ENCODE peak calls at places on chromosomes 2 and 18, in seven cellular contexts. One of them, this sample, is unnamed.

GRCh38 chr2:32960647-32961403 is 14.1 kb downstream of the LTBP1 start:
- DNase-seq in heart left ventricle: no peak
- DNase-seq in brain microvascular endothelial cell: no peak
- DNase-seq in choroid plexus epithelial cell: no peak
- DNase-seq in HFFc6: no peak
- DNase-seq in A549: no peak
- DNase-seq in WTC11: no peak
- DNase-seq in this sample: no peak

GRCh38 chr18:23453657-23454011 is 547 bp downstream of the RIOK3 start:
- DNase-seq in HFFc6: peak; percentile 51
- DNase-seq in choroid plexus epithelial cell: peak; percentile 62
- DNase-seq in WTC11: no peak
- DNase-seq in A549: no peak
- DNase-seq in heart left ventricle: no peak
- DNase-seq in brain microvascular endothelial cell: peak; percentile 45
- DNase-seq in this sample: peak; percentile 12

GRCh38 chr2:135212757-135213156 is 160.7 kb downstream of the RAB3GAP1 start:
- DNase-seq in A549: no peak
- DNase-seq in choroid plexus epithelial cell: no peak
- DNase-seq in WTC11: no peak
- DNase-seq in heart left ventricle: no peak
- DNase-seq in HFFc6: no peak
- DNase-seq in brain microvascular endothelial cell: no peak
- DNase-seq in this sample: peak; percentile 11

GRCh38 chr2:195899226-195899625 is 169.4 kb downstream of the DNAH7 start:
- DNase-seq in A549: no peak
- DNase-seq in brain microvascular endothelial cell: peak; percentile 7
- DNase-seq in WTC11: no peak
- DNase-seq in heart left ventricle: no peak
- DNase-seq in choroid plexus epithelial cell: peak; percentile 34
- DNase-seq in HFFc6: peak; percentile 13
- DNase-seq in this sample: no peak

GRCh38 chr2:208250401-208250800 is 4.5 kb downstream of the IDH1 start:
- DNase-seq in WTC11: no peak
- DNase-seq in A549: no peak
- DNase-seq in HFFc6: no peak
- DNase-seq in heart left ventricle: no peak
- DNase-seq in brain microvascular endothelial cell: no peak
- DNase-seq in choroid plexus epithelial cell: peak; percentile 28
- DNase-seq in this sample: no peak

GRCh38 chr2:29224693-29225551 is 109.7 kb downstream of the CLIP4 start:
- DNase-seq in choroid plexus epithelial cell: no peak
- DNase-seq in heart left ventricle: no peak
- DNase-seq in A549: no peak
- DNase-seq in brain microvascular endothelial cell: no peak
- DNase-seq in WTC11: peak; percentile 4
- DNase-seq in HFFc6: no peak
- DNase-seq in this sample: no peak

GRCh38 chr2:29613067-29613466 is 308.3 kb downstream of the ALK start:
- DNase-seq in heart left ventricle: no peak
- DNase-seq in A549: no peak
- DNase-seq in choroid plexus epithelial cell: no peak
- DNase-seq in HFFc6: no peak
- DNase-seq in WTC11: no peak
- DNase-seq in brain microvascular endothelial cell: no peak
- DNase-seq in this sample: no peak

GRCh38 chr2:174681983-174682577 is 82.2 kb downstream of the CHRNA1 start:
- DNase-seq in A549: peak; percentile 35
- DNase-seq in WTC11: peak; percentile 50
- DNase-seq in brain microvascular endothelial cell: peak; percentile 26
- DNase-seq in choroid plexus epithelial cell: no peak
- DNase-seq in heart left ventricle: peak; percentile 56
- DNase-seq in HFFc6: no peak
- DNase-seq in this sample: no peak

GRCh38 chr2:176569574-176569973 is 300.3 kb downstream of the MTX2 start:
- DNase-seq in brain microvascular endothelial cell: no peak
- DNase-seq in WTC11: no peak
- DNase-seq in choroid plexus epithelial cell: no peak
- DNase-seq in HFFc6: no peak
- DNase-seq in heart left ventricle: no peak
- DNase-seq in A549: no peak
- DNase-seq in this sample: no peak

GRCh38 chr18:35460719-35461118 is 37.0 kb downstream of the INO80C start:
- DNase-seq in HFFc6: no peak
- DNase-seq in heart left ventricle: no peak
- DNase-seq in WTC11: no peak
- DNase-seq in A549: no peak
- DNase-seq in brain microvascular endothelial cell: no peak
- DNase-seq in choroid plexus epithelial cell: peak; percentile 51
- DNase-seq in this sample: no peak

GRCh38 chr2:9518163-9518562 is 37.5 kb downstream of the ADAM17 start:
- DNase-seq in WTC11: no peak
- DNase-seq in brain microvascular endothelial cell: no peak
- DNase-seq in heart left ventricle: no peak
- DNase-seq in HFFc6: no peak
- DNase-seq in A549: no peak
- DNase-seq in choroid plexus epithelial cell: no peak
- DNase-seq in this sample: no peak

GRCh38 chr2:60552096-60552850 is 1.2 kb downstream of the BCL11A start:
- DNase-seq in A549: no peak
- DNase-seq in heart left ventricle: peak; percentile 40
- DNase-seq in HFFc6: no peak
- DNase-seq in choroid plexus epithelial cell: peak; percentile 4
- DNase-seq in WTC11: peak; percentile 54
- DNase-seq in brain microvascular endothelial cell: no peak
- DNase-seq in this sample: no peak

GRCh38 chr18:65349635-65350034 is 401.2 kb upstream of the CDH7 start:
- DNase-seq in WTC11: no peak
- DNase-seq in HFFc6: no peak
- DNase-seq in brain microvascular endothelial cell: no peak
- DNase-seq in heart left ventricle: no peak
- DNase-seq in A549: no peak
- DNase-seq in choroid plexus epithelial cell: no peak
- DNase-seq in this sample: no peak

GRCh38 chr2:26337298-26337697 is 8.6 kb upstream of the SELENOI start:
- DNase-seq in WTC11: no peak
- DNase-seq in choroid plexus epithelial cell: no peak
- DNase-seq in HFFc6: no peak
- DNase-seq in A549: no peak
- DNase-seq in brain microvascular endothelial cell: no peak
- DNase-seq in heart left ventricle: no peak
- DNase-seq in this sample: no peak

GRCh38 chr2:121897335-121897970 is 142.0 kb downstream of the TSN start:
- DNase-seq in heart left ventricle: no peak
- DNase-seq in WTC11: no peak
- DNase-seq in choroid plexus epithelial cell: peak; percentile 47
- DNase-seq in brain microvascular endothelial cell: peak; percentile 52
- DNase-seq in A549: peak; percentile 44
- DNase-seq in HFFc6: peak; percentile 61
- DNase-seq in this sample: no peak

GRCh38 chr2:112483047-112483473 is 1.1 kb downstream of the TTL start:
- DNase-seq in WTC11: peak; percentile 16
- DNase-seq in HFFc6: peak; percentile 58
- DNase-seq in heart left ventricle: no peak
- DNase-seq in A549: peak; percentile 70
- DNase-seq in brain microvascular endothelial cell: peak; percentile 58
- DNase-seq in choroid plexus epithelial cell: peak; percentile 67
- DNase-seq in this sample: no peak

GRCh38 chr2:204177251-204177976 is 240.9 kb downstream of the ICOS start:
- DNase-seq in heart left ventricle: no peak
- DNase-seq in choroid plexus epithelial cell: no peak
- DNase-seq in HFFc6: no peak
- DNase-seq in WTC11: no peak
- DNase-seq in A549: no peak
- DNase-seq in brain microvascular endothelial cell: no peak
- DNase-seq in this sample: no peak

GRCh38 chr2:204175552-204176271 is 239.1 kb downstream of the ICOS start:
- DNase-seq in A549: no peak
- DNase-seq in heart left ventricle: no peak
- DNase-seq in WTC11: no peak
- DNase-seq in HFFc6: no peak
- DNase-seq in choroid plexus epithelial cell: no peak
- DNase-seq in brain microvascular endothelial cell: no peak
- DNase-seq in this sample: no peak

GRCh38 chr2:204180671-204181070 is 244.1 kb downstream of the ICOS start:
- DNase-seq in A549: no peak
- DNase-seq in choroid plexus epithelial cell: no peak
- DNase-seq in heart left ventricle: no peak
- DNase-seq in HFFc6: no peak
- DNase-seq in brain microvascular endothelial cell: no peak
- DNase-seq in WTC11: no peak
- DNase-seq in this sample: no peak

GRCh38 chr2:204176306-204176705 is 239.7 kb downstream of the ICOS start:
- DNase-seq in HFFc6: no peak
- DNase-seq in A549: no peak
- DNase-seq in WTC11: no peak
- DNase-seq in brain microvascular endothelial cell: no peak
- DNase-seq in heart left ventricle: no peak
- DNase-seq in choroid plexus epithelial cell: no peak
- DNase-seq in this sample: no peak

DNA sequence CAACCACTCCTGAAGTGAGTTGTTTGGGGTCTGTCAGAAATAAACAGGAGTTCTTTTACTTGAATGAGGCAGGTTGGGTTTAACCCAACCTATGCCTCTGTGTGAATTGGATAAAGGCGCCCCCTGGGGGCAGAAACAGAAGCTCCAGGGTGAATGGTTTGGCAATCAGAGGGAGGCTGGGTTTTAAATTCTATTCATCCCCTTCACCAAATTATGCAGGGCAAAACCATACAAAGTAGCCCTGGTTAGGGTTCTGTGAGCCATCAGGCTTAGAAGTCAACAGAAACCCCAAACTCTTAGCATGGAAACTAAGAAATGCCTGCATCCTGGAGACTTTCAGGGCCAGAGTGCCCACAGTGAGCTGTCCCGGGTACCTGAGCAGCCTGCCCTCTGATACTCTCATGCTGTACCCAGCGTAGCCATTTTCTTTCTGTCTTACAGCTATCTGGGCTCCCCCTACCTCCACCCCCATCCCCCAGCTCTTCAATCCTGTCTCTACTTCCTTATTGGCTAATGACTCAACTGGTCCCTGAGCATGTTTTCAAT is 241.5 kb downstream of the ICOS start:
- DNase-seq in WTC11: peak; percentile 74
- DNase-seq in HFFc6: peak; percentile 7
- DNase-seq in brain microvascular endothelial cell: peak; percentile 20
- DNase-seq in A549: no peak
- DNase-seq in heart left ventricle: peak; percentile 40
- DNase-seq in choroid plexus epithelial cell: peak; percentile 38
- DNase-seq in this sample: no peak
- TF ChIP-seq CTCF in WTC11: peak; percentile 74
- TF ChIP-seq CTCF in HFFc6: peak; percentile 76
- TF ChIP-seq CTCF in brain microvascular endothelial cell: peak; percentile 68
- TF ChIP-seq CTCF in A549: peak; percentile 39
- TF ChIP-seq CTCF in heart left ventricle: peak; percentile 65
- TF ChIP-seq CTCF in choroid plexus epithelial cell: peak; percentile 70
- TF ChIP-seq CTCF in this sample: peak; percentile 40

GRCh38 chr18:10516078-10516477 is 9.7 kb upstream of the NAPG start:
- DNase-seq in WTC11: no peak
- DNase-seq in choroid plexus epithelial cell: no peak
- DNase-seq in heart left ventricle: no peak
- DNase-seq in brain microvascular endothelial cell: no peak
- DNase-seq in HFFc6: no peak
- DNase-seq in A549: no peak
- DNase-seq in this sample: no peak

GRCh38 chr18:10519999-10520935 is 5.6 kb upstream of the NAPG start:
- DNase-seq in WTC11: peak; percentile 74
- DNase-seq in brain microvascular endothelial cell: peak; percentile 87
- DNase-seq in HFFc6: peak; percentile 90
- DNase-seq in A549: peak; percentile 51
- DNase-seq in choroid plexus epithelial cell: peak; percentile 98
- DNase-seq in heart left ventricle: peak; percentile 87
- DNase-seq in this sample: peak; percentile 97

GRCh38 chr18:10519366-10519765 is 6.5 kb upstream of the NAPG start:
- DNase-seq in A549: no peak
- DNase-seq in HFFc6: peak; percentile 50
- DNase-seq in heart left ventricle: no peak
- DNase-seq in WTC11: no peak
- DNase-seq in choroid plexus epithelial cell: no peak
- DNase-seq in brain microvascular endothelial cell: no peak
- DNase-seq in this sample: no peak

GRCh38 chr18:10515456-10515855 is 10.4 kb upstream of the NAPG start:
- DNase-seq in WTC11: no peak
- DNase-seq in A549: no peak
- DNase-seq in choroid plexus epithelial cell: no peak
- DNase-seq in heart left ventricle: no peak
- DNase-seq in HFFc6: no peak
- DNase-seq in brain microvascular endothelial cell: no peak
- DNase-seq in this sample: no peak

GRCh38 chr18:10518595-10519273 is 7.1 kb upstream of the NAPG start:
- DNase-seq in A549: no peak
- DNase-seq in heart left ventricle: peak; percentile 57
- DNase-seq in brain microvascular endothelial cell: peak; percentile 13
- DNase-seq in HFFc6: peak; percentile 28
- DNase-seq in choroid plexus epithelial cell: peak; percentile 55
- DNase-seq in WTC11: no peak
- DNase-seq in this sample: no peak
- TF ChIP-seq CTCF in A549: no peak
- TF ChIP-seq CTCF in heart left ventricle: peak; percentile 56
- TF ChIP-seq CTCF in brain microvascular endothelial cell: peak; percentile 54
- TF ChIP-seq CTCF in HFFc6: no peak
- TF ChIP-seq CTCF in choroid plexus epithelial cell: peak; percentile 50
- TF ChIP-seq CTCF in WTC11: no peak
- TF ChIP-seq CTCF in this sample: peak; percentile 49

DNA sequence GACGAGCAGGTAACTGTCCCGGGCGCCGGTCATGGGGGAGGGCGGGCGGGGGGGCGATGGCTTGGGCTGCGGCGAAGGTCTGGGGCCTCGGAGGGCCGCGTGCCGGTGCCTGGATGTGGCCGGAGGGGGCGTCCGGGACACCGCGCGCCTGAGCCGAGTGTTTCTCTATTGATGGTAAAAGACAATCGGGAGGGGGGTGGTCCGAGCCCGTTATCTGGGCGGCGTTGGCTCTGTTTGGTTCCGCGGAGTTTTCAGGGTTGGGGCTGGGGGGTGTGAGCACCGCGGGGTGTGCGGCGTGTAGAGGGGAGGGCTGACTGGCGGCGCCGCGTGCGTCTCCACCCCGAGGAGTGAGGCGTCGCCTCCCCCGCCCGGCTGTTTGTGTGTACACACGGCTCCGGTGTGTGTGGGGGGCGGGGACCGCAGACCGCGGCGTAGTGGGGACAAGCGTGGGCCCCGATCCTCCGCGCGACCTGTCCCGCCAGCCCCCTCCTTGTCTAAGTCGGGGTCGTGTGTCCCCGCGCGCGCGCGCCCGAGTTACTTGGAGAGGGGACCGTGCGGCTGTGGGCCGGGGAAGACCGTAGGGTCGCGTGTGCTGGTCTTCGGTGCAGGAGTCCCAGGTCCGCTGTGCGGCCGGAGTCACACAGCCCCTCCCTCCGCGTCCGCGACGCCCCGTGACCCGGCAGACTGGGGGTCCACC is 1.6 kb downstream of the CTIF start:
- DNase-seq in A549: peak; percentile 45
- DNase-seq in choroid plexus epithelial cell: peak; percentile 50
- DNase-seq in brain microvascular endothelial cell: peak; percentile 49
- DNase-seq in heart left ventricle: peak; percentile 69
- DNase-seq in HFFc6: peak; percentile 53
- DNase-seq in WTC11: peak; percentile 67
- DNase-seq in this sample: no peak
- TF ChIP-seq CTCF in A549: no peak
- TF ChIP-seq CTCF in choroid plexus epithelial cell: peak; percentile 29
- TF ChIP-seq CTCF in brain microvascular endothelial cell: peak; percentile 51
- TF ChIP-seq CTCF in heart left ventricle: peak; percentile 6
- TF ChIP-seq CTCF in HFFc6: peak; percentile 54
- TF ChIP-seq CTCF in WTC11: no peak
- TF ChIP-seq CTCF in this sample: peak; percentile 25

GRCh38 chr2:218269900-218270720 is at the start of the genes AAMP and PNKD:
- DNase-seq in choroid plexus epithelial cell: peak; percentile 100
- DNase-seq in WTC11: peak; percentile 100
- DNase-seq in HFFc6: peak; percentile 100
- DNase-seq in heart left ventricle: peak; percentile 100
- DNase-seq in brain microvascular endothelial cell: peak; percentile 99
- DNase-seq in A549: peak; percentile 97
- DNase-seq in this sample: peak; percentile 99
- TF ChIP-seq CTCF in choroid plexus epithelial cell: peak; percentile 29
- TF ChIP-seq CTCF in WTC11: no peak
- TF ChIP-seq CTCF in HFFc6: peak; percentile 53
- TF ChIP-seq CTCF in heart left ventricle: peak; percentile 36
- TF ChIP-seq CTCF in brain microvascular endothelial cell: no peak
- TF ChIP-seq CTCF in A549: no peak
- TF ChIP-seq CTCF in this sample: no peak

This sample was measured in astrocyte of the cerebellum.